ENCODE peak calls at places on chromosomes 6 and 20, in four cellular contexts. R, W, J and C are unnamed samples.

GRCh38 chr6:12222405-12223366 is 67.5 kb upstream of the EDN1 start:
- DNase-seq in R (no peak), W (no peak), J (no peak), C (no peak)

GRCh38 chr20:36344517-36345132 is 38.5 kb downstream of the DLGAP4 start:
- DNase-seq in R (peak; percentile 85), J (no peak), W (peak; percentile 59), C (peak; percentile 79)

GRCh38 chr6:135743476-135743875 is 108.0 kb upstream of the PDE7B start:
- DNase-seq in R (no peak), W (no peak), J (no peak), C (no peak)

GRCh38 chr6:104325341-104326172 is 534.2 kb downstream of the HACE1 start:
- DNase-seq in W (no peak), J (no peak), R (peak; percentile 15), C (no peak)

GRCh38 chr6:108524528-108525218 is 36.0 kb upstream of the FOXO3 start:
- DNase-seq in R (no peak), J (no peak), W (no peak), C (no peak)

GRCh38 chr6:33886673-33887144 is 82.9 kb upstream of the MLN start:
- DNase-seq in R (no peak), W (no peak), J (no peak), C (no peak)

GRCh38 chr20:64111841-64112641 is 4.7 kb upstream of the NPBWR2 start:
- DNase-seq in R (no peak), W (no peak), J (no peak), C (no peak)

GRCh38 chr6:16318538-16318937 is 80.2 kb downstream of the GMPR start:
- DNase-seq in R (no peak), W (no peak), J (no peak), C (no peak)

GRCh38 chr20:54223751-54224150 is 15.9 kb downstream of the PFDN4 start:
- DNase-seq in R (no peak), J (no peak), W (no peak), C (no peak)

GRCh38 chr6:38420207-38420606 is 219.5 kb downstream of the BTBD9 start:
- DNase-seq in R (no peak), J (no peak), W (no peak), C (no peak)

GRCh38 chr6:143614270-143614669 is 63.5 kb upstream of the PHACTR2 start:
- DNase-seq in J (no peak), R (no peak), W (no peak), C (no peak)

GRCh38 chr6:44115866-44116265 is 11.4 kb downstream of the MRPL14 start:
- DNase-seq in R (no peak), W (no peak), J (no peak), C (no peak)

GRCh38 chr6:127939442-127940066 is 38.7 kb upstream of the THEMIS start:
- DNase-seq in R (no peak), J (no peak), W (no peak), C (no peak)

GRCh38 chr6:135750081-135750480 is 101.4 kb upstream of the PDE7B start:
- DNase-seq in J (no peak), R (no peak), W (no peak), C (no peak)

GRCh38 chr6:155185544-155185943 is 78.3 kb upstream of the CLDN20 start:
- DNase-seq in R (peak; percentile 60), J (no peak), W (no peak), C (no peak)

GRCh38 chr6:148608211-148608951 is 138.4 kb upstream of the UST start:
- DNase-seq in R (no peak), J (no peak), W (peak; percentile 12), C (no peak)

GRCh38 chr6:110628330-110628729 is 151.9 kb upstream of the SLC22A16 start:
- DNase-seq in J (no peak), R (no peak), W (no peak), C (no peak)

GRCh38 chr6:53761036-53761435 is 33.8 kb upstream of the LRRC1 start:
- DNase-seq in W (no peak), R (no peak), J (no peak), C (no peak)

GRCh38 chr6:159959976-159960384 is 8.9 kb upstream of the IGF2R start:
- DNase-seq in R (no peak), J (no peak), W (no peak), C (no peak)

GRCh38 chr6:39642300-39642699 is 82.9 kb downstream of the KIF6 start:
- DNase-seq in W (no peak), R (peak; percentile 22), J (no peak), C (no peak)

GRCh38 chr20:11814276-11814675 is 103.4 kb upstream of the BTBD3 start:
- DNase-seq in W (no peak), R (no peak), J (no peak), C (no peak)

GRCh38 chr6:34866509-34866908 is 21.3 kb downstream of the TAF11 start:
- DNase-seq in J (no peak), W (peak; percentile 49), R (no peak), C (no peak)

GRCh38 chr20:58084966-58085365 is 143.5 kb downstream of the ANKRD60 start:
- DNase-seq in J (no peak), R (no peak), W (no peak), C (no peak)

GRCh38 chr6:95203153-95203754 is 374.1 kb upstream of the MANEA start:
- DNase-seq in R (peak; percentile 38), W (peak; percentile 10), J (no peak), C (peak; percentile 12)

GRCh38 chr20:63103402-63104311 is 96.9 kb upstream of the BHLHE23 start:
- DNase-seq in R (no peak), W (no peak), J (no peak), C (no peak)

GRCh38 chr20:63102720-63103375 is 96.1 kb upstream of the BHLHE23 start:
- DNase-seq in J (no peak), R (peak; percentile 40), W (no peak), C (no peak)

GRCh38 chr20:63100401-63100925 is 93.7 kb upstream of the BHLHE23 start:
- DNase-seq in J (no peak), W (no peak), R (peak; percentile 7), C (no peak)

GRCh38 chr20:63100926-63101699 is 94.3 kb upstream of the BHLHE23 start:
- DNase-seq in J (no peak), W (no peak), R (peak; percentile 16), C (no peak)

GRCh38 chr20:63101781-63102719 is 95.3 kb upstream of the BHLHE23 start:
- DNase-seq in W (no peak), R (peak; percentile 40), J (no peak), C (no peak)
- TF ChIP-seq TCF7 in W (no peak), R (no peak), J (no peak), C (no peak)

GRCh38 chr6:21769973-21770372 is 176.4 kb downstream of the SOX4 start:
- DNase-seq in R (no peak), J (no peak), W (no peak), C (no peak)

GRCh38 chr6:21771626-21772320 is 178.2 kb downstream of the SOX4 start:
- DNase-seq in W (no peak), R (no peak), J (no peak), C (no peak)

GRCh38 chr6:21767891-21768659 is 174.5 kb downstream of the SOX4 start:
- DNase-seq in W (no peak), R (no peak), J (no peak), C (no peak)

GRCh38 chr6:21772467-21772866 is 178.9 kb downstream of the SOX4 start:
- DNase-seq in W (no peak), J (no peak), R (no peak), C (no peak)

GRCh38 chr6:21769405-21769851 is 175.9 kb downstream of the SOX4 start:
- DNase-seq in W (no peak), R (peak; percentile 41), J (no peak), C (no peak)
- TF ChIP-seq TCF7 in W (no peak), R (no peak), J (no peak), C (no peak)

DNA sequence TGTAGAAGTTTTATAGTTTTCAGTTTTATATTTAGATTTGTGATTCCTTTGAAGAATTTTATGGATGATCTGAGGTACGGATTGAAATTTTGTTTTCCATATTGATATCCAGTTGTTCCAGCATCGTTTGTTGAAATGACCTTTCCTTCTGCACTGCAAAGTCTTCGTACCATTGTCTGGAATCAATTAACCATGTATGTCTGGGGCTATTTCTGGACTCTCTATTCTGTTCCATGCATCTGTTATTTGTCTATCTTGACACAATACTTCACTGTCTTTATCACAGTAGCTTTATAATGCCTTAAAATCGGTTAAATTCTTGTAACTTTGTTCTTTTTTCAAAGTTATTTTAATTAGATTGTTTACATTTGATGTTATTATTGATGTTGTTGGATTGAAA is 154.9 kb downstream of the FARS2 start:
- DNase-seq in R (no peak), W (no peak), J (no peak), C (no peak)
- TF ChIP-seq TCF7 in R (no peak), W (no peak), J (no peak), C (no peak)

DNA sequence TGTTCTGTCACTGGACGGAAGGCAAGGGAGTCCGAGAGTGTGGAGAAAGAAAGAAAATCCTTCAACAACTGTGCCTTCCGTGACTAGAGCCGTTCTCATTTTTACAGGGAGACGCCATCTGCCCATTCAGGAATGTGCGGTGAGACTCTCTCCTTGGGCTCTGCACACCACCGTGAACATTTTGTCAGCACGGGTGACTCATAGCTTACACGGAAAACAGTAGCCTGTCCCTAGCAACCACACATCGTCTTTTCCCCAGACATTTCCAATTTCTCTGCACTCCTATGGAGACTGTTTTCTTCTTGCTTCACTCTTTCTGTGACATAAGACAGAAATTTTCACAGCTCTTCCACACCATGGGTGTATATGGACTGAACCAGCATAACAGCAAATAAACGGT is 55.1 kb downstream of the TBXT start:
- DNase-seq in R (no peak), W (peak; percentile 15), J (no peak), C (no peak)
- TF ChIP-seq TCF7 in R (no peak), W (no peak), J (no peak), C (no peak)

DNA sequence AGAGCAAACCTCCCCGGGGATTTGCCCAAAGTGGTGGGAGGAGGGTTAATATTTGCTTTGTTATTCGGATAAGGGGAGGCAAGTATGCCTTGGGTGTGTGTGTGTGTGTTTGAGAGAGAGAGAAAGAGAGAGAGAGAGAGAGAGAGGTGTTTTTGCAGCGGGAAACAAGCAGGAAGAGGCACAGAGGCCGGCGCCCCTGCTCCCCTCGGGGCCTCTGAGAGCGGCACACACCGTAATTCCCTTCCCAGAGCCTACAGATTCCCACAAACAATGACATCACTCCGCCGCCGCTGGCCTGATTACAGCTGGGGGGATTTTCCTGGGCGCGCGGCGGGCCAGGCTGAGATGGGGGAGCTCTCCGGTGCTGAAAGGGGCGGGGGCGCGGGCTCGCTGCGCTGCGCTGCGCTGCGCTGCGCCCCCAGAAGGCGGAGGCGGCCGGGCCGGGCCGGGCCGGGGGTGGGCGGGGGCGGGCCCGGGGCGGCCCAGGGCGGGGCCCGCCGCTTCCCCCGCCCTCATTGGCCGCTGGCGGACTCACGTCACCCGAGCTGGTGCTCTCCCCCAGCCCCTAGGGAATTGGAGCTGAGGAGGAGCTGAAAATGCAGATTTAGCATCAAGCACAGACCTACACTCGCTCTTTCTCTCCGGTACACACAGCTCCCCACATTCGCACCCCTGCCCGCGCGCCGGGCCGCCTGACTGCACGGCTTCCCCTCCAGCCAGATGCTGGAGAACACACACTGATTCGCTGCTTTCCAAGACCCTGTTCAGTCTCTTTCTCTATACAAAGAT is at the start of gene PCSK2:
- DNase-seq in J (no peak), W (no peak), R (peak; percentile 90), C (peak; percentile 27)
- TF ChIP-seq TCF7 in J (no peak), W (no peak), R (no peak), C (no peak)